ENCODE peak calls at places on chromosomes 11 and 22, in six cellular contexts. Q is AG04450, A is pancreas, R is right lobe of liver, O is tibial artery, V is sigmoid colon. U is an unnamed sample.

GRCh38 chr11:126628790-126629621 is 273.5 kb downstream of the ST3GAL4 start:
- DNase-seq in O (no peak), A (no peak), R (peak; percentile 92), Q (peak; percentile 1), V (no peak), U (no peak)

GRCh38 chr11:109853156-109853776 is 239.9 kb upstream of the ZC3H12C start:
- DNase-seq in O (no peak), Q (peak; percentile 63), A (no peak), V (no peak), R (no peak), U (no peak)

GRCh38 chr11:43927925-43928707 is 14.3 kb upstream of the C11orf96 start:
- DNase-seq in A (no peak), O (no peak), Q (no peak), R (no peak), V (no peak), U (no peak)

GRCh38 chr22:27154717-27155116 is 497.3 kb downstream of the MIAT start:
- DNase-seq in R (no peak), Q (no peak), A (peak; percentile 51), V (no peak), O (no peak), U (no peak)

GRCh38 chr22:30325065-30325720 is 1.5 kb downstream of the TBC1D10A start:
- DNase-seq in O (peak; percentile 85), V (peak; percentile 83), R (no peak), Q (no peak), A (no peak), U (peak; percentile 88)

GRCh38 chr11:116072776-116073175 is 568.6 kb upstream of the CADM1 start:
- DNase-seq in V (no peak), O (no peak), Q (no peak), R (no peak), A (no peak), U (no peak)

GRCh38 chr11:74284466-74284865 is 27.0 kb downstream of the P4HA3 start:
- DNase-seq in O (no peak), R (no peak), V (no peak), A (no peak), Q (no peak), U (no peak)

GRCh38 chr22:27542602-27543001 is 259.0 kb downstream of the MN1 start:
- DNase-seq in R (no peak), V (no peak), A (no peak), O (no peak), Q (no peak), U (no peak)

GRCh38 chr11:57490456-57491248 is 24.9 kb downstream of the SLC43A1 start:
- DNase-seq in O (no peak), Q (no peak), R (no peak), A (no peak), V (no peak), U (no peak)

GRCh38 chr22:46262449-46263207 is 515 bp downstream of the PKDREJ start:
- DNase-seq in V (peak; percentile 86), A (peak; percentile 55), R (no peak), O (peak; percentile 64), Q (no peak), U (no peak)

GRCh38 chr11:63958013-63958412 is 16.4 kb upstream of the COX8A start:
- DNase-seq in A (no peak), R (no peak), V (no peak), Q (no peak), O (no peak), U (no peak)

GRCh38 chr11:68328374-68329091 is 16.1 kb downstream of the LRP5 start:
- DNase-seq in O (no peak), R (no peak), V (peak; percentile 72), Q (no peak), A (no peak), U (no peak)

GRCh38 chr22:19716829-19717105 is 2.5 kb downstream of the SEPTIN5 start:
- DNase-seq in V (no peak), Q (no peak), O (no peak), R (no peak), A (no peak), U (no peak)

GRCh38 chr11:43920598-43921419 is 21.6 kb upstream of the C11orf96 start:
- DNase-seq in A (peak; percentile 41), Q (peak; percentile 99), R (no peak), V (peak; percentile 91), O (peak; percentile 84), U (peak; percentile 66)

GRCh38 chr22:28711820-28712777 is 29.5 kb downstream of the CHEK2 start:
- DNase-seq in Q (peak; percentile 89), O (peak; percentile 22), R (no peak), V (no peak), A (no peak), U (no peak)

GRCh38 chr22:19368876-19369275 is 62.7 kb downstream of the HIRA start:
- DNase-seq in V (peak; percentile 41), Q (no peak), R (no peak), O (no peak), A (no peak), U (peak; percentile 55)

GRCh38 chr22:48483764-48484528 is 1343.7 kb downstream of the BRD1 start:
- DNase-seq in Q (no peak), R (no peak), V (no peak), A (no peak), O (no peak), U (no peak)

GRCh38 chr11:134486704-134487103 is 74.7 kb upstream of the B3GAT1 start:
- DNase-seq in A (no peak), R (no peak), Q (no peak), O (no peak), V (no peak), U (peak; percentile 59)

GRCh38 chr22:44412136-44412731 is 85.8 kb downstream of the RTL6 start:
- DNase-seq in Q (no peak), R (no peak), A (no peak), V (peak; percentile 56), O (no peak), U (no peak)

GRCh38 chr22:37363593-37363992 is 63.7 kb downstream of the ELFN2 start:
- DNase-seq in A (no peak), V (no peak), O (no peak), Q (no peak), R (no peak), U (no peak)

GRCh38 chr11:117685566-117685965 is 111.5 kb downstream of the DSCAML1 start:
- DNase-seq in O (no peak), A (no peak), V (no peak), R (no peak), Q (no peak), U (no peak)

GRCh38 chr11:8721740-8722139 is 39.1 kb downstream of the RPL27A start:
- DNase-seq in V (no peak), R (no peak), Q (no peak), O (no peak), A (no peak), U (no peak)

GRCh38 chr11:16252373-16252772 is 104.0 kb downstream of the SOX6 start:
- DNase-seq in A (no peak), Q (no peak), R (no peak), V (no peak), O (no peak), U (no peak)

GRCh38 chr22:36325163-36326031 is 62.4 kb downstream of the MYH9 start:
- DNase-seq in O (peak; percentile 79), Q (no peak), A (no peak), R (no peak), V (peak; percentile 93), U (peak; percentile 94)

GRCh38 chr22:50027639-50028537 is 15.3 kb upstream of the IL17REL start:
- DNase-seq in Q (no peak), V (peak; percentile 55), A (no peak), R (peak; percentile 50), O (no peak), U (no peak)

GRCh38 chr11:84390441-84391078 is 1104.4 kb upstream of the CCDC90B start:
- DNase-seq in Q (no peak), A (no peak), V (no peak), O (no peak), R (no peak), U (no peak)

GRCh38 chr11:124109377-124109776 is 5.9 kb upstream of the VWA5A start:
- DNase-seq in R (no peak), V (no peak), O (no peak), Q (no peak), A (no peak), U (no peak)

GRCh38 chr11:124113890-124114289 is 1.4 kb upstream of the VWA5A start:
- DNase-seq in O (no peak), A (no peak), Q (no peak), V (no peak), R (no peak), U (no peak)

DNA sequence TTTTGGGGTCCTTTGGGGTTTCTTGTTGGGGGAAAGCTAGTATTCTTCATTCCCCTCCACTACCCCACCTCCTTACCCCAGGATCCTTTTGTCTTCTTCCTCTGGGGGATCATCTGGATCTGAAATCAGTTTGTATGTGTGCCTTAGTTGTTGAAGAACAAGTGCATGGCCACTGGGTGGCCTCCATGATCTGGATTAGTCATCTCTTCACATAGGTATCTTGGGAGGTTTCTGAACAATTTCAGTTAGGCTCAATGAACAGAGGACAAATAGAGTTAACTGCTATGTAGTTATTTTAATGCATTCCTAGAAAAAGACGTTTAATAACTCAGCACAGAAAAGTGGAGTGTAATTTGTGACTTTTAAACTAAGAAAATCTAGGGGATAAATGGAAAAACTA is 7.1 kb upstream of the VWA5A start:
- DNase-seq in R (no peak), A (no peak), Q (no peak), O (no peak), V (no peak), U (no peak)
- TF ChIP-seq CTCF in R (peak; percentile 17), A (no peak), Q (peak; percentile 29), O (no peak), V (no peak), U (no peak)

GRCh38 chr11:102829671-102830070 is 13.7 kb downstream of the MMP3 start:
- DNase-seq in R (no peak), Q (no peak), O (no peak), A (no peak), V (no peak), U (no peak)
- H3K27ac ChIP-seq in R (no peak overlapping the region), Q (no peak overlapping the region), O (no peak overlapping the region), A (no peak overlapping the region), V (no peak overlapping the region), U (no peak overlapping the region)

DNA sequence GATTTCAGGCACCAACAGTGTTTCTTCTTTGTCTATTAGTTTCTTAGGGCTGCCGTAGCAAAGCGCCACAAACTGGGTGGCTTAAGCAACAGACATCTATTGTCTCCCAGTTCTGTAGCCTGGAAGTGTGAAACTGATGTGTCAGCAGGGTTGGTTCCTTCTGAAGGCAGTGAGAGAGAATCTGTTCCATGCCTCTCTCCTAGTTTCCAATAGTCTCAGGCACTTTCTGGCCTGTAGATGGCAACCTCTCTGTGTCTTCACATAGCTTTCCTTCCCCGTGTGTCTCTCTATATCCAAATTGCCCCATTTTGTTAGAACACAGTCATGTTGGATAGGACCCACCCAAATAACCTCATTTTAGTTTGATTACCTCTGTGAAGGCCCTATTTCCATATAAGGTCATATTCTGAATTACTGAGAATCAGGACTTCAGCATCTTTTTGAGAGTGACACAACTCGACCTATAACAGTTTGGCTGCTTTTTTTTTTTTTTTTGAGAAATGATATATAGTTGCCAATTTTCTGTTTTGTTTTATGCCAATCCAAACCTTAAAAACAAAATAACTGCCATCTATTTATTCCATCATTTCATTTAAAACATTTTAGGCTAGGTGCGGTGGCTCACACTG is 108.2 kb downstream of the SLC36A4 start:
- DNase-seq in Q (peak; percentile 11), R (no peak), V (no peak), A (no peak), O (peak; percentile 35), U (no peak)
- TF ChIP-seq CTCF in Q (peak; percentile 77), R (peak; percentile 30), V (no peak), A (no peak), O (peak; percentile 9), U (no peak)

DNA sequence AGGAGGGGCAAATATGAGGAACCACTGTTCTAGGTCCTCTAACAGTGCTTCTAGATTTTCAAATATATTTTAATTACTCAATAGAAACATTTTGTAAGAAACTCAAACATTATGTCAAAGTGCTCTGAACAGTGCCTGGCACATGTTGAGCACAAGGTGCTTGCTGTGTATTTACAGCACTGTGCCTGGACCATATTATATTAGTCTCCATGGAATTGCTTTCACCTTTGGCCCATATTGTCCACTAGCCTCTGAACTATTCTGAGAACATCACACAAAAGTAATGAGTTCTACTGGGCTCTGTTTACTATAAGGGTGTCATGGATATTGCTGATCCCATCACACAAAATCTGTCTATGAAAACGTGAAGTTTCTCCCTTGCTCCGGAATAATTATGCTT is 76.7 kb downstream of the PPFIBP2 start:
- DNase-seq in R (no peak), A (no peak), V (no peak), O (no peak), Q (no peak), U (no peak)
- H3K27ac ChIP-seq in R (no peak overlapping the region), A (no peak overlapping the region), V (no peak overlapping the region), O (no peak overlapping the region), Q (no peak overlapping the region), U (no peak overlapping the region)